ENCODE peak calls at places on chromosomes 1 and 21, in six cellular contexts. One of them, this sample, is unnamed.

GRCh38 chr1:209402697-209403096 is 180.8 kb upstream of the CAMK1G start:
- DNase-seq in GM13977: no peak
- DNase-seq in left ventricle myocardium inferior: no peak
- DNase-seq in body of pancreas: no peak
- DNase-seq in mesothelial cell of epicardium: no peak
- DNase-seq in Calu3: no peak
- DNase-seq in this sample: no peak

GRCh38 chr1:100736766-100737165 is 17.2 kb downstream of the VCAM1 start:
- DNase-seq in Calu3: no peak
- DNase-seq in mesothelial cell of epicardium: no peak
- DNase-seq in left ventricle myocardium inferior: no peak
- DNase-seq in body of pancreas: no peak
- DNase-seq in GM13977: no peak
- DNase-seq in this sample: no peak

GRCh38 chr1:198669023-198669698 is 30.3 kb downstream of the PTPRC start:
- DNase-seq in body of pancreas: no peak
- DNase-seq in Calu3: peak; percentile 60
- DNase-seq in GM13977: peak; percentile 38
- DNase-seq in left ventricle myocardium inferior: no peak
- DNase-seq in mesothelial cell of epicardium: no peak
- DNase-seq in this sample: no peak

GRCh38 chr1:162145966-162146696 is 76.6 kb downstream of the NOS1AP start:
- DNase-seq in left ventricle myocardium inferior: no peak
- DNase-seq in GM13977: no peak
- DNase-seq in mesothelial cell of epicardium: no peak
- DNase-seq in body of pancreas: no peak
- DNase-seq in Calu3: no peak
- DNase-seq in this sample: no peak

GRCh38 chr21:34510148-34511142 is 1.6 kb downstream of the KCNE1 start:
- DNase-seq in mesothelial cell of epicardium: no peak
- DNase-seq in body of pancreas: peak; percentile 86
- DNase-seq in left ventricle myocardium inferior: peak; percentile 79
- DNase-seq in GM13977: peak; percentile 76
- DNase-seq in Calu3: peak; percentile 81
- DNase-seq in this sample: no peak

GRCh38 chr21:36061445-36061844 is 1.1 kb upstream of the SETD4 start:
- DNase-seq in Calu3: no peak
- DNase-seq in mesothelial cell of epicardium: no peak
- DNase-seq in left ventricle myocardium inferior: no peak
- DNase-seq in GM13977: no peak
- DNase-seq in body of pancreas: no peak
- DNase-seq in this sample: no peak

GRCh38 chr21:16533692-16534407 is 804.1 kb downstream of the USP25 start:
- DNase-seq in GM13977: no peak
- DNase-seq in Calu3: no peak
- DNase-seq in left ventricle myocardium inferior: no peak
- DNase-seq in mesothelial cell of epicardium: no peak
- DNase-seq in body of pancreas: no peak
- DNase-seq in this sample: no peak

GRCh38 chr1:246160905-246161304 is 346.2 kb downstream of the SMYD3 start:
- DNase-seq in mesothelial cell of epicardium: no peak
- DNase-seq in left ventricle myocardium inferior: no peak
- DNase-seq in GM13977: no peak
- DNase-seq in body of pancreas: no peak
- DNase-seq in Calu3: no peak
- DNase-seq in this sample: no peak

GRCh38 chr1:38539931-38540330 is 319.6 kb downstream of the RRAGC start:
- DNase-seq in body of pancreas: no peak
- DNase-seq in Calu3: no peak
- DNase-seq in GM13977: no peak
- DNase-seq in left ventricle myocardium inferior: no peak
- DNase-seq in mesothelial cell of epicardium: no peak
- DNase-seq in this sample: no peak

GRCh38 chr21:32604484-32604883 is 7.7 kb downstream of the CFAP298 start:
- DNase-seq in Calu3: no peak
- DNase-seq in body of pancreas: no peak
- DNase-seq in GM13977: no peak
- DNase-seq in left ventricle myocardium inferior: no peak
- DNase-seq in mesothelial cell of epicardium: no peak
- DNase-seq in this sample: no peak

GRCh38 chr1:147292012-147292411 is 49.5 kb downstream of the CHD1L start:
- DNase-seq in GM13977: no peak
- DNase-seq in body of pancreas: no peak
- DNase-seq in left ventricle myocardium inferior: no peak
- DNase-seq in Calu3: no peak
- DNase-seq in mesothelial cell of epicardium: no peak
- DNase-seq in this sample: no peak

GRCh38 chr1:218299416-218299815 is 14.3 kb downstream of the RRP15 start:
- DNase-seq in Calu3: no peak
- DNase-seq in mesothelial cell of epicardium: no peak
- DNase-seq in body of pancreas: no peak
- DNase-seq in GM13977: no peak
- DNase-seq in left ventricle myocardium inferior: no peak
- DNase-seq in this sample: no peak

GRCh38 chr1:7046314-7046713 is 261.1 kb downstream of the CAMTA1 start:
- DNase-seq in left ventricle myocardium inferior: no peak
- DNase-seq in mesothelial cell of epicardium: peak; percentile 45
- DNase-seq in body of pancreas: peak; percentile 24
- DNase-seq in GM13977: no peak
- DNase-seq in Calu3: peak; percentile 34
- DNase-seq in this sample: no peak

GRCh38 chr1:7388488-7389185 is 382.5 kb upstream of the VAMP3 start:
- DNase-seq in Calu3: no peak
- DNase-seq in left ventricle myocardium inferior: peak; percentile 57
- DNase-seq in mesothelial cell of epicardium: no peak
- DNase-seq in GM13977: no peak
- DNase-seq in body of pancreas: no peak
- DNase-seq in this sample: peak; percentile 65

GRCh38 chr1:112396668-112397025 is 633 bp downstream of the CTTNBP2NL start:
- DNase-seq in left ventricle myocardium inferior: no peak
- DNase-seq in mesothelial cell of epicardium: no peak
- DNase-seq in Calu3: no peak
- DNase-seq in GM13977: no peak
- DNase-seq in body of pancreas: no peak
- DNase-seq in this sample: no peak

GRCh38 chr1:214475331-214475730 is 76.1 kb downstream of the PTPN14 start:
- DNase-seq in body of pancreas: no peak
- DNase-seq in Calu3: no peak
- DNase-seq in GM13977: no peak
- DNase-seq in mesothelial cell of epicardium: no peak
- DNase-seq in left ventricle myocardium inferior: no peak
- DNase-seq in this sample: no peak

GRCh38 chr1:175628548-175629317 is 114.7 kb downstream of the TNR start:
- DNase-seq in Calu3: no peak
- DNase-seq in left ventricle myocardium inferior: peak; percentile 22
- DNase-seq in mesothelial cell of epicardium: no peak
- DNase-seq in body of pancreas: peak; percentile 14
- DNase-seq in GM13977: no peak
- DNase-seq in this sample: no peak

DNA sequence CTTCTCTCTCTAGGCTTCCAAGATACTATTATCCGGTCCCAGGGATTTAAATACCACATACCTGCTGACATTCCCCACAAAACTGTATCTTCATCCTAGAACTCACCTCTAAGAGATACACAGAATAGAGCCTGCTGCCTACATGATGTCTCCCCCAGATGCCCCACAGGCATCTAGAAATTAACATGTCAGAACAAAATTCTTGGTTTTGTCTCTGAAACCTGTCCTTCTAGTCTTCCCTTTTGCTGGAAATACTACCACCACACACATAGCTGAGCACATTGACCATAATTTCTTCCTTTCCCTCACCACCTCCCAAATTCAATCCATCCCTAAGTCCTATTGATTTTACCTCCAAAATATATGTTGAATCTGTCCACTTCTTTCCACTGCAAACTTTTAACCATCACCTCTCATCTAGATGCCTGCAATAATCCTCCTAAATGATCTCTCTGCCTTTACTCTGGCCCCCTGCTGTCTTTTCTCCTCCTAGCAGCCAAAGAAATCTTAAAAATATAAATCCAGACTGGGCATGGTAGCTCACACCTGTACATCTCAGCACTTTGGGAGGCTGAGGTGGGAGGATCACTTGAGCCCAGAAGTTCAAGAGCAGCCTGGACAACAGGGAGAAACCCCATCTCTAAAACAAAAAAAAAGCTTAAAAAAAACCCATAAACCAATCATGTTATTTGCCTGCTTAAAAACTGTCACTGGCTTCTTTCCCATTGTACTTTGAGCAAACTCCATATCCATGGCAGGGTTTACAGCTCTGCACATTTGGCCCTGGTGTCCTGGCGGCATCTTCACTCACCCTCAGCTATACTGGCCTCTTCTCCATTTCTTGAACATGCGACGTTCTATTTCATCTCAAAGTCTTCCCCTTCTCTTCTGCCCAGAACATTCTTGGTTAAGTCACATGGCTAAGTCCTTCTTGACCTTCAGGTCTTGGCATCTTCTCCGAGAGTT is 6.2 kb upstream of the FAM76A start:
- DNase-seq in body of pancreas: no peak
- DNase-seq in left ventricle myocardium inferior: no peak
- DNase-seq in Calu3: no peak
- DNase-seq in mesothelial cell of epicardium: no peak
- DNase-seq in GM13977: no peak
- DNase-seq in this sample: no peak
- TF ChIP-seq CTCF in body of pancreas: no peak
- TF ChIP-seq CTCF in left ventricle myocardium inferior: no peak
- TF ChIP-seq CTCF in Calu3: no peak
- TF ChIP-seq CTCF in mesothelial cell of epicardium: peak; percentile 20
- TF ChIP-seq CTCF in GM13977: peak; percentile 36
- TF ChIP-seq CTCF in this sample: peak; percentile 40

GRCh38 chr1:50750021-50750619 is 209.9 kb downstream of the FAF1 start:
- DNase-seq in mesothelial cell of epicardium: no peak
- DNase-seq in GM13977: no peak
- DNase-seq in left ventricle myocardium inferior: no peak
- DNase-seq in Calu3: peak; percentile 44
- DNase-seq in body of pancreas: no peak
- DNase-seq in this sample: no peak
- TF ChIP-seq CTCF in mesothelial cell of epicardium: no peak
- TF ChIP-seq CTCF in GM13977: peak; percentile 23
- TF ChIP-seq CTCF in left ventricle myocardium inferior: peak; percentile 50
- TF ChIP-seq CTCF in Calu3: peak; percentile 47
- TF ChIP-seq CTCF in body of pancreas: no peak
- TF ChIP-seq CTCF in this sample: peak; percentile 64

GRCh38 chr1:182611787-182612186 is 7.6 kb upstream of the RGS16 start:
- DNase-seq in GM13977: no peak
- DNase-seq in Calu3: no peak
- DNase-seq in body of pancreas: no peak
- DNase-seq in left ventricle myocardium inferior: no peak
- DNase-seq in mesothelial cell of epicardium: no peak
- DNase-seq in this sample: no peak

GRCh38 chr1:182611326-182611725 is 7.1 kb upstream of the RGS16 start:
- DNase-seq in left ventricle myocardium inferior: no peak
- DNase-seq in GM13977: no peak
- DNase-seq in Calu3: no peak
- DNase-seq in mesothelial cell of epicardium: no peak
- DNase-seq in body of pancreas: no peak
- DNase-seq in this sample: no peak

GRCh38 chr1:182608236-182608635 is 4.0 kb upstream of the RGS16 start:
- DNase-seq in Calu3: no peak
- DNase-seq in body of pancreas: no peak
- DNase-seq in GM13977: no peak
- DNase-seq in mesothelial cell of epicardium: no peak
- DNase-seq in left ventricle myocardium inferior: no peak
- DNase-seq in this sample: no peak

GRCh38 chr1:182610606-182611194 is 6.5 kb upstream of the RGS16 start:
- DNase-seq in Calu3: no peak
- DNase-seq in body of pancreas: no peak
- DNase-seq in GM13977: no peak
- DNase-seq in left ventricle myocardium inferior: no peak
- DNase-seq in mesothelial cell of epicardium: no peak
- DNase-seq in this sample: no peak

GRCh38 chr1:182608850-182609610 is 4.8 kb upstream of the RGS16 start:
- DNase-seq in GM13977: no peak
- DNase-seq in body of pancreas: no peak
- DNase-seq in Calu3: no peak
- DNase-seq in mesothelial cell of epicardium: no peak
- DNase-seq in left ventricle myocardium inferior: no peak
- DNase-seq in this sample: no peak
- TF ChIP-seq CTCF in GM13977: no peak
- TF ChIP-seq CTCF in body of pancreas: no peak
- TF ChIP-seq CTCF in Calu3: no peak
- TF ChIP-seq CTCF in mesothelial cell of epicardium: no peak
- TF ChIP-seq CTCF in left ventricle myocardium inferior: no peak
- TF ChIP-seq CTCF in this sample: no peak

GRCh38 chr1:228647523-228648444 is 87.5 kb upstream of the RHOU start:
- DNase-seq in GM13977: no peak
- DNase-seq in body of pancreas: peak; percentile 36
- DNase-seq in left ventricle myocardium inferior: peak; percentile 19
- DNase-seq in Calu3: peak; percentile 52
- DNase-seq in mesothelial cell of epicardium: no peak
- DNase-seq in this sample: peak; percentile 73
- TF ChIP-seq CTCF in GM13977: no peak
- TF ChIP-seq CTCF in body of pancreas: no peak
- TF ChIP-seq CTCF in left ventricle myocardium inferior: no peak
- TF ChIP-seq CTCF in Calu3: no peak
- TF ChIP-seq CTCF in mesothelial cell of epicardium: no peak
- TF ChIP-seq CTCF in this sample: no peak

DNA sequence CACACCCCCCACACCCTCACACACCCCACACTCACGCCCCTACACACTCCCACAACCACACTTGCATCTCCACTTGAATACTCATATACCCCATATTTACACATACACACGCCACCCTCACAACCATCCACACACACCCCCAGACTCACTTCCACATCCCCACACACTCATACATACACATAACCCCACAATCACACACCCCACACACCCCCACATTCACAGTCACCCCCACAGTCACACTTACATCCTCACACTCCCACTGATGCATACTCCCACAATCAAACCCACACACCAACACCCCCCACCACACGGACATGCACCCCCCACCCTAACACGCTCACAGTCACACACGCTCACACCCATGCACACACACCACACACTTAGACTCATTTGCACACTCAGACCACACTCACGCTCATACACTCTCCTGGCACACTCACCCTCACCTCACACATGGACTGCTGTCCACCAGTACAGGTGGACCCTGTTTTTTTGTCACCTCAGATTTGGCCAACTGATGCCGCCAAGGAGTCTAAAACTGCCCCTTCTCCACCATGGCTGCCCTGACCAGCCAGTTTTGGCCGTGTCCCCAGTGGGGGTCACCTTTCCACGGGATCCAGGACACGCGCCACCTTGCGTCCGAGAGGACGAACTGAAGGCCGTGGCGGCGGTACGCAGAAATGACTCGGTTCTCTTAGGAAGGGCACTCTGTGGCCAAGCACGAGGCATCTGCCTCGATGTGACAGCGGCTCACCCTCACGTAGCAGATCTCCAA is 45.3 kb upstream of the EDN2 start:
- DNase-seq in Calu3: no peak
- DNase-seq in mesothelial cell of epicardium: no peak
- DNase-seq in body of pancreas: no peak
- DNase-seq in left ventricle myocardium inferior: no peak
- DNase-seq in GM13977: no peak
- DNase-seq in this sample: no peak
- TF ChIP-seq CTCF in Calu3: no peak
- TF ChIP-seq CTCF in mesothelial cell of epicardium: no peak
- TF ChIP-seq CTCF in body of pancreas: no peak
- TF ChIP-seq CTCF in left ventricle myocardium inferior: no peak
- TF ChIP-seq CTCF in GM13977: no peak
- TF ChIP-seq CTCF in this sample: no peak

This sample was measured in type B pancreatic cell.